ENCODE peak calls at places on chromosome 5, in seven cellular contexts. M is heart left ventricle, V is ovary, H is fibroblast of lung, J is suprapubic skin, Z is dorsolateral prefrontal cortex, K is spleen. X is an unnamed sample.

GRCh38 chr5:112737472-112738179 is at the start of gene APC:
- DNase-seq in M (peak; percentile 96), V (peak; percentile 90), H (peak; percentile 85), J (peak; percentile 97), Z (peak; percentile 99), K (peak; percentile 96), X (peak; percentile 90)

GRCh38 chr5:132776077-132776931 is 735 bp downstream of the SEPTIN8 start:
- DNase-seq in M (peak; percentile 60), V (peak; percentile 48), H (peak; percentile 31), J (no peak), Z (peak; percentile 61), K (no peak), X (no peak)

GRCh38 chr5:105288946-105289345 is 1726.4 kb upstream of the NUDT12 start:
- DNase-seq in M (no peak), V (no peak), H (peak; percentile 8), J (no peak), Z (no peak), K (no peak), X (no peak)

GRCh38 chr5:61901997-61902396 is 404.0 kb upstream of the KIF2A start:
- DNase-seq in M (no peak), V (no peak), H (no peak), J (no peak), Z (no peak), K (no peak), X (no peak)

GRCh38 chr5:95883185-95884020 is 60.9 kb upstream of the GLRX start:
- DNase-seq in M (no peak), V (no peak), H (no peak), J (no peak), Z (no peak), K (no peak), X (no peak)

GRCh38 chr5:35681911-35682310 is 64.2 kb downstream of the SPEF2 start:
- DNase-seq in M (no peak), V (no peak), H (no peak), J (no peak), Z (no peak), K (no peak), X (no peak)

GRCh38 chr5:16384222-16384621 is 81.4 kb downstream of the ZNF622 start:
- DNase-seq in M (no peak), V (no peak), H (no peak), J (no peak), Z (no peak), K (no peak), X (no peak)

GRCh38 chr5:60066502-60066901 is 173.0 kb upstream of the PDE4D start:
- DNase-seq in M (no peak), V (no peak), H (peak; percentile 1), J (no peak), Z (no peak), K (no peak), X (peak; percentile 63)

GRCh38 chr5:156815988-156816599 is 34.0 kb upstream of the PPP1R2B start:
- DNase-seq in M (peak; percentile 30), V (no peak), H (peak; percentile 20), J (no peak), Z (no peak), K (no peak), X (no peak)

GRCh38 chr5:1827410-1828397 is 26.5 kb downstream of the NDUFS6 start:
- DNase-seq in M (no peak), V (no peak), H (no peak), J (peak; percentile 48), Z (no peak), K (peak; percentile 71), X (no peak)

DNA sequence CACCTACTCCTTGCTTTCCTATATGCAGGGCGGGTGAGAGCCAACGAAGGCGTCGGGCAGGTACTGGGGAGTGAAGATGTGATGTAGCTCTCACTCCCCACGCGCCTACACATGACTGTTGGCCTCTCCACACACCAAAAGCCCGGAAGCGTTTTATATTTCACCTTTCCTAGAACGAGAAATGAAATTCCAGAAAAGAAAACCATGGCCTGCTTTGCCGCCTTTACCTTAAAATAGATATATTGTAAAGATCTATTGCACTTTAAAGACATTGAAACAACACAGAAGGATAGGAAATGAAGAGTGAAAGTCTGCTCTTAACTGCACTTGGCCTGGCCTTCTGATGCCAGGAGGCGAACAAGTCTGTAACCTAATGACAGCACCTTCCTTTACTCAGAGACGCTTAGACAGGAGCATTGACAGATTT is 6.7 kb downstream of the PRDM6 start:
- DNase-seq in M (no peak), V (no peak), H (peak; percentile 35), J (no peak), Z (no peak), K (no peak), X (no peak)
- H3K4me3 ChIP-seq in M (no peak overlapping the region), V (no peak overlapping the region), H (peak overlapping the region; percentile 92), J (no peak overlapping the region), Z (no peak overlapping the region), K (no peak overlapping the region), X (no peak overlapping the region)

DNA sequence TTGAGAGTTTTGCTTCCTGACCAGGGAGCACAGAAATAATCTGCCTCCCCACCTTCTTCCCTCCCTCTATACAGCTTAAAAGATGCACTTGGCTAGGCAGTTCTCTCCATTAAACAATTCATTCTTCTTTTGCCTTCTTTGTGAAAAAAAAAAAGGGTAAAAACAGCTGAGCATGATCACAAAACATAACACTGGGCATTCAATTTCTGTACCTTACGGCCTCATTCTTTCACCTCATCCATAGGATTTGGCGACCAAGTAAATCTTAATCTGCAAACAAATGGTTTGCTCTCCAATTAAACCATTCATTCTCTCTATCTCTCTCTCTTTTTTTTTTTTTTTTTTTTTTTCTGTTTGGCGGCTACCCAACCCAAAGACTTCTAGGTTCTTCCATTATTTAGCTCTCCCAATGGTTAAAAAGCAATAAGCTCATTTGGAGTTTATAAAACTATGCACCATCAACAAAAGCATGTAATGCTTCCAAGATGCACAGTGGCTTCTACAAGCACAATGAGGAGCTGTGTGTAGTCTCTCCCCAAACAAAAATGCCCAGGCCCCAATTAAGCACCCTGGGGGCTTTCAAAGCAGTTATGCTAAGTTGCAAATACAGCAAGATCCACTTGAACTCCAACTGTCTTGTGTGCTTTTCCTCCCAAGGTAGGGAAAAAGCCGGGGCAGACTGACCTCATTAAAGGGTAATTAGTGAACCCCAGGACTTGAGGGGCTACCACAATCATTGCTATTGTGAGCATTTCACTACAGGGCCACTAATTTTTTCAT is 13.4 kb downstream of the ZNF608 start:
- DNase-seq in M (no peak), V (no peak), H (no peak), J (no peak), Z (no peak), K (no peak), X (no peak)
- H3K4me3 ChIP-seq in M (no peak overlapping the region), V (no peak overlapping the region), H (no peak overlapping the region), J (no peak overlapping the region), Z (no peak overlapping the region), K (no peak overlapping the region), X (no peak overlapping the region)

GRCh38 chr5:150644496-150644895 is 4.0 kb downstream of the SYNPO start:
- DNase-seq in M (peak; percentile 84), V (peak; percentile 51), H (no peak), J (no peak), Z (no peak), K (no peak), X (no peak)

GRCh38 chr5:150644058-150644457 is 3.6 kb downstream of the SYNPO start:
- DNase-seq in M (no peak), V (no peak), H (no peak), J (no peak), Z (no peak), K (no peak), X (no peak)

GRCh38 chr5:150641826-150642566 is 1.5 kb downstream of the SYNPO start:
- DNase-seq in M (no peak), V (no peak), H (no peak), J (no peak), Z (no peak), K (no peak), X (no peak)

GRCh38 chr5:150642567-150642927 is 2.1 kb downstream of the SYNPO start:
- DNase-seq in M (peak; percentile 88), V (peak; percentile 90), H (peak; percentile 85), J (no peak), Z (no peak), K (peak; percentile 46), X (peak; percentile 86)

DNA sequence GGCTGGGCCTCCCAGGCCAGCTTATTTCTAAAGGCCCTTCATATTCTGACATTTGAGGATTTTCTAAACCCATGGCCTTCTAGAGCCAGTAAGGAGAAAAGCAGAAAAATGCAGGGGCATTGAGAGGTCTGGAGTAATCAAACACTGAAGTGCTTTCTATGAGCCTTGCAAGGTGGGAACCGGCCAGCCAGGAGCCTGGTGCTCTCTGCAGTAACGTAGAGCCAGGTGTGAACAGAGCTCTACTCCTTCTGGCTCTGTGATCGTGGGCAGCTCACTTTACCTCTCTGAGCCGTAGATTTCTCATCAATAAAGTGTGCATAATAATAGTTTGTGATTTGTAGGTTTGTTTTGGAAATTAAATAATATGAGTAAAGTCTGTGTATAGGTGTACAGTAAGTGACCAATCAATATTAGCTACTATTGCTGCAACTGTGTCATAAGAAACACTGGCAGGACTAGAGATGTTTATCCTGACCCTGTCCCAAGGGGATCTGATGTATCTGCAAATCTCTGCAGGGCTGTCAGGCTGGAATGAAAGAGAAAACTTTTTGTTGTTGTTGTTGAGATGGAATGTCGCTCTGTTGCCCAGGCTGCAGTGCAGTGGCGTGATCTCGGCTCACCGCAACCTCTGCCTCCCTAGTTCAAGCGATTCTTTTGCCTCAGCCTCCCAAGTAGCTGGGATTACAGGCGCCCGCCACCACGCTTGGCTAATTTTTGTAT is 2.7 kb downstream of the SYNPO start:
- DNase-seq in M (no peak), V (no peak), H (no peak), J (no peak), Z (no peak), K (no peak), X (no peak)
- H3K4me3 ChIP-seq in M (peak overlapping the region; percentile 66), V (no peak overlapping the region), H (peak overlapping the region; percentile 59), J (no peak overlapping the region), Z (peak overlapping the region; percentile 55), K (no peak overlapping the region), X (peak overlapping the region; percentile 14)

GRCh38 chr5:160480652-160481051 is 59.0 kb downstream of the PTTG1 start:
- DNase-seq in M (no peak), V (no peak), H (no peak), J (no peak), Z (no peak), K (no peak), X (no peak)

GRCh38 chr5:160488394-160488943 is 66.8 kb downstream of the PTTG1 start:
- DNase-seq in M (no peak), V (no peak), H (no peak), J (no peak), Z (no peak), K (no peak), X (no peak)

GRCh38 chr5:160484644-160485043 is 63.0 kb downstream of the PTTG1 start:
- DNase-seq in M (no peak), V (no peak), H (no peak), J (no peak), Z (no peak), K (no peak), X (no peak)

GRCh38 chr5:160485364-160486010 is 63.8 kb downstream of the PTTG1 start:
- DNase-seq in M (no peak), V (no peak), H (no peak), J (no peak), Z (no peak), K (no peak), X (no peak)

DNA sequence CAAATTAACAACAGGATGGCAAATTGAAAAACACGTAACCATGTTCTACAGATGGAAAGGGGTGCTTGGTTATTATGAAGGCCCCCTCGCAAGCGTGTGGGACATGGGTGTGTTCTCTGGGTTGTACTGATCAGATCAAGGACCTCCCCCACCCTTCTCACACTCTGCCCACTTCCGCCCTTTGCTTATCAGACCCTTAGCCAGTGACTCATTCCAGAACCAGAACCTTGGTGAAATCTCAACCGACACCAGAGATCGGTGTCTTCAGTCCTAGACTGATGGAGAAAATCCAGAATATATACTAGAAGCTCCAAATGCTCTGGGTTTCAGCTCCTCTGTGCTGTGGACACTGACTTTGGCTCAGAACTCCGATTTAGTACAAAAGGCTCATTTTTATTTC is 64.9 kb downstream of the PTTG1 start:
- DNase-seq in M (no peak), V (no peak), H (no peak), J (no peak), Z (no peak), K (no peak), X (no peak)
- H3K4me3 ChIP-seq in M (no peak overlapping the region), V (no peak overlapping the region), H (no peak overlapping the region), J (no peak overlapping the region), Z (no peak overlapping the region), K (no peak overlapping the region), X (no peak overlapping the region)